ENCODE peak calls at places on chromosome 2, in five cellular contexts. One of them, this sample, is unnamed.

GRCh38 chr2:24010477-24011277 is 792 bp downstream of the MFSD2B start:
- DNase-seq in heart left ventricle: no peak
- DNase-seq in esophagus squamous epithelium: no peak
- DNase-seq in MCF 10A: no peak
- DNase-seq in vagina: no peak
- DNase-seq in this sample: no peak

GRCh38 chr2:209423562-209424541 is at the start of gene MAP2:
- DNase-seq in esophagus squamous epithelium: no peak
- DNase-seq in heart left ventricle: peak
- DNase-seq in vagina: no peak
- DNase-seq in MCF 10A: peak
- DNase-seq in this sample: peak

GRCh38 chr2:19373352-19373751 is 14.9 kb upstream of the OSR1 start:
- DNase-seq in heart left ventricle: no peak
- DNase-seq in MCF 10A: no peak
- DNase-seq in esophagus squamous epithelium: no peak
- DNase-seq in vagina: no peak
- DNase-seq in this sample: no peak

GRCh38 chr2:231583982-231584381 is 8.7 kb upstream of the TEX44 start:
- DNase-seq in vagina: no peak
- DNase-seq in esophagus squamous epithelium: no peak
- DNase-seq in heart left ventricle: no peak
- DNase-seq in MCF 10A: no peak
- DNase-seq in this sample: no peak

GRCh38 chr2:20424300-20425290 is 22.3 kb upstream of the RHOB start:
- DNase-seq in heart left ventricle: peak
- DNase-seq in MCF 10A: peak
- DNase-seq in vagina: peak
- DNase-seq in esophagus squamous epithelium: peak
- DNase-seq in this sample: peak

GRCh38 chr2:70828914-70829824 is 6.4 kb downstream of the CD207 start:
- DNase-seq in vagina: no peak
- DNase-seq in heart left ventricle: no peak
- DNase-seq in esophagus squamous epithelium: no peak
- DNase-seq in MCF 10A: no peak
- DNase-seq in this sample: no peak

GRCh38 chr2:112322919-112323318 is 47.5 kb downstream of the ZC3H6 start:
- DNase-seq in heart left ventricle: no peak
- DNase-seq in esophagus squamous epithelium: no peak
- DNase-seq in vagina: no peak
- DNase-seq in MCF 10A: no peak
- DNase-seq in this sample: no peak

GRCh38 chr2:24785704-24786321 is 7.4 kb downstream of the PTRHD1 start:
- DNase-seq in esophagus squamous epithelium: no peak
- DNase-seq in heart left ventricle: no peak
- DNase-seq in MCF 10A: no peak
- DNase-seq in vagina: no peak
- DNase-seq in this sample: no peak

GRCh38 chr2:233818639-233819621 is 35.4 kb downstream of the HJURP start:
- DNase-seq in MCF 10A: no peak
- DNase-seq in vagina: no peak
- DNase-seq in heart left ventricle: no peak
- DNase-seq in esophagus squamous epithelium: no peak
- DNase-seq in this sample: no peak

GRCh38 chr2:130729311-130730299 is 735 bp downstream of the GPR148 start:
- DNase-seq in esophagus squamous epithelium: no peak
- DNase-seq in vagina: no peak
- DNase-seq in heart left ventricle: no peak
- DNase-seq in MCF 10A: no peak
- DNase-seq in this sample: no peak

GRCh38 chr2:169928463-169928864 is 101.2 kb downstream of the UBR3 start:
- DNase-seq in esophagus squamous epithelium: no peak
- DNase-seq in vagina: no peak
- DNase-seq in heart left ventricle: no peak
- DNase-seq in MCF 10A: peak
- DNase-seq in this sample: peak

GRCh38 chr2:28030600-28030999 is 140.1 kb downstream of the BABAM2 start:
- DNase-seq in esophagus squamous epithelium: no peak
- DNase-seq in heart left ventricle: no peak
- DNase-seq in MCF 10A: no peak
- DNase-seq in vagina: no peak
- DNase-seq in this sample: no peak

GRCh38 chr2:241272722-241273551 is 42.5 kb downstream of the HDLBP start:
- DNase-seq in MCF 10A: peak
- DNase-seq in esophagus squamous epithelium: no peak
- DNase-seq in heart left ventricle: peak
- DNase-seq in vagina: no peak
- DNase-seq in this sample: peak

GRCh38 chr2:205908491-205909193 is 177.3 kb downstream of the INO80D start:
- DNase-seq in esophagus squamous epithelium: no peak
- DNase-seq in vagina: no peak
- DNase-seq in heart left ventricle: no peak
- DNase-seq in MCF 10A: no peak
- DNase-seq in this sample: no peak

GRCh38 chr2:31038385-31038784 is 99.9 kb downstream of the GALNT14 start:
- DNase-seq in vagina: no peak
- DNase-seq in esophagus squamous epithelium: no peak
- DNase-seq in heart left ventricle: no peak
- DNase-seq in MCF 10A: peak
- DNase-seq in this sample: no peak
- TF ChIP-seq CTCF in vagina: no peak
- TF ChIP-seq CTCF in esophagus squamous epithelium: no peak
- TF ChIP-seq CTCF in heart left ventricle: no peak
- TF ChIP-seq CTCF in MCF 10A: no peak
- TF ChIP-seq CTCF in this sample: no peak

GRCh38 chr2:95312543-95313205 is 15.5 kb downstream of the KCNIP3 start:
- DNase-seq in esophagus squamous epithelium: no peak
- DNase-seq in MCF 10A: no peak
- DNase-seq in heart left ventricle: no peak
- DNase-seq in vagina: no peak
- DNase-seq in this sample: no peak
- TF ChIP-seq CTCF in esophagus squamous epithelium: no peak
- TF ChIP-seq CTCF in MCF 10A: no peak
- TF ChIP-seq CTCF in heart left ventricle: no peak
- TF ChIP-seq CTCF in vagina: no peak
- TF ChIP-seq CTCF in this sample: no peak

GRCh38 chr2:235799281-235799680 is 305.4 kb downstream of the AGAP1 start:
- DNase-seq in MCF 10A: no peak
- DNase-seq in vagina: no peak
- DNase-seq in heart left ventricle: no peak
- DNase-seq in esophagus squamous epithelium: no peak
- DNase-seq in this sample: no peak

GRCh38 chr2:235807347-235807746 is 313.5 kb downstream of the AGAP1 start:
- DNase-seq in MCF 10A: no peak
- DNase-seq in heart left ventricle: no peak
- DNase-seq in vagina: no peak
- DNase-seq in esophagus squamous epithelium: no peak
- DNase-seq in this sample: no peak

GRCh38 chr2:235802542-235802941 is 308.7 kb downstream of the AGAP1 start:
- DNase-seq in MCF 10A: no peak
- DNase-seq in esophagus squamous epithelium: no peak
- DNase-seq in vagina: no peak
- DNase-seq in heart left ventricle: no peak
- DNase-seq in this sample: no peak

GRCh38 chr2:235804676-235805075 is 310.8 kb downstream of the AGAP1 start:
- DNase-seq in esophagus squamous epithelium: no peak
- DNase-seq in vagina: no peak
- DNase-seq in heart left ventricle: no peak
- DNase-seq in MCF 10A: no peak
- DNase-seq in this sample: no peak

GRCh38 chr2:235803028-235803427 is 309.2 kb downstream of the AGAP1 start:
- DNase-seq in esophagus squamous epithelium: no peak
- DNase-seq in heart left ventricle: no peak
- DNase-seq in vagina: no peak
- DNase-seq in MCF 10A: no peak
- DNase-seq in this sample: peak
- TF ChIP-seq CTCF in esophagus squamous epithelium: no peak
- TF ChIP-seq CTCF in heart left ventricle: peak
- TF ChIP-seq CTCF in vagina: no peak
- TF ChIP-seq CTCF in MCF 10A: no peak
- TF ChIP-seq CTCF in this sample: peak

DNA sequence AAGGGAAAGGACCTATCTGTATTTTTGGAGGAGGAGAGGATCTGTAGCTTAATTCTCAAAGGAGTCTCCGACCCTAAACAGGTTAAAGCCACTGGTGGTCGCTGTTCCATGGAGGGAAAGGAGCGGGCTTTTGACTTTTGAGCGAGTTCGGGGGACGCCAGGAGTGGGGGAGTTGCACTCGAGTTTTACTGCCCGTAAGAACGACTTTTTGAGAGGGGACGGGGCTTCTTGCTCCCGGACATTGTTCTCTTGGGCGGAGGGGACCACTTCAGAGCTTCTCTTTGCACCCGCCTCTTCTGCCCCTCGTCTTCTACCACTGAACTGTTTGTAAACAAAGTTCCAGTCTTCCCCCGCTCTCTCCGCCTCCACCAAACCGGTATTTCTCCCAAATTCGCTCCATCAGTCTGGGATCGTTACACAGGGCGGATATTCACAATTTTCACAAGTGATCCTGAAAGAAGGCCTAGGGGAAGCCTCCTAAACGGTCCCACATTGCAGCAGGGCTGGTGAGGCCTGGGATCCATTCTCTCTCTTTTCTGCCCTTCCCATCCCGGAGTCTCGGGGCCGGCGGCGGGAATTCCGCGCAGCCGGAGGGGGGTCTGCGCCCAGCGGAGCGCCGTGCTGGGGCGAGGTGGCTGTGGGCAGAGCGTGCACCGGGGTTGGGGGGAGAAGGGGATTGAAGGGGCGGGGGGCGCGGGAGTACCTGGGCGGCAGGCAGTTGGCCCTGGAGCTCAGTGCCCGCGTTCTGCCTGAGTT is 6.6 kb downstream of the DLX2 start:
- DNase-seq in MCF 10A: peak
- DNase-seq in vagina: no peak
- DNase-seq in esophagus squamous epithelium: no peak
- DNase-seq in heart left ventricle: no peak
- DNase-seq in this sample: no peak
- TF ChIP-seq CTCF in MCF 10A: no peak
- TF ChIP-seq CTCF in vagina: no peak
- TF ChIP-seq CTCF in esophagus squamous epithelium: no peak
- TF ChIP-seq CTCF in heart left ventricle: no peak
- TF ChIP-seq CTCF in this sample: peak

GRCh38 chr2:105179469-105180372 is 61.8 kb upstream of the GPR45 start:
- DNase-seq in MCF 10A: peak
- DNase-seq in heart left ventricle: peak
- DNase-seq in esophagus squamous epithelium: no peak
- DNase-seq in vagina: no peak
- DNase-seq in this sample: peak
- TF ChIP-seq CTCF in MCF 10A: peak
- TF ChIP-seq CTCF in heart left ventricle: peak
- TF ChIP-seq CTCF in esophagus squamous epithelium: no peak
- TF ChIP-seq CTCF in vagina: no peak
- TF ChIP-seq CTCF in this sample: peak

GRCh38 chr2:189982777-189983394 is 79.6 kb downstream of the MSTN start:
- DNase-seq in esophagus squamous epithelium: no peak
- DNase-seq in heart left ventricle: no peak
- DNase-seq in MCF 10A: peak
- DNase-seq in vagina: no peak
- DNase-seq in this sample: peak
- TF ChIP-seq CTCF in esophagus squamous epithelium: no peak
- TF ChIP-seq CTCF in heart left ventricle: no peak
- TF ChIP-seq CTCF in MCF 10A: peak
- TF ChIP-seq CTCF in vagina: no peak
- TF ChIP-seq CTCF in this sample: peak

DNA sequence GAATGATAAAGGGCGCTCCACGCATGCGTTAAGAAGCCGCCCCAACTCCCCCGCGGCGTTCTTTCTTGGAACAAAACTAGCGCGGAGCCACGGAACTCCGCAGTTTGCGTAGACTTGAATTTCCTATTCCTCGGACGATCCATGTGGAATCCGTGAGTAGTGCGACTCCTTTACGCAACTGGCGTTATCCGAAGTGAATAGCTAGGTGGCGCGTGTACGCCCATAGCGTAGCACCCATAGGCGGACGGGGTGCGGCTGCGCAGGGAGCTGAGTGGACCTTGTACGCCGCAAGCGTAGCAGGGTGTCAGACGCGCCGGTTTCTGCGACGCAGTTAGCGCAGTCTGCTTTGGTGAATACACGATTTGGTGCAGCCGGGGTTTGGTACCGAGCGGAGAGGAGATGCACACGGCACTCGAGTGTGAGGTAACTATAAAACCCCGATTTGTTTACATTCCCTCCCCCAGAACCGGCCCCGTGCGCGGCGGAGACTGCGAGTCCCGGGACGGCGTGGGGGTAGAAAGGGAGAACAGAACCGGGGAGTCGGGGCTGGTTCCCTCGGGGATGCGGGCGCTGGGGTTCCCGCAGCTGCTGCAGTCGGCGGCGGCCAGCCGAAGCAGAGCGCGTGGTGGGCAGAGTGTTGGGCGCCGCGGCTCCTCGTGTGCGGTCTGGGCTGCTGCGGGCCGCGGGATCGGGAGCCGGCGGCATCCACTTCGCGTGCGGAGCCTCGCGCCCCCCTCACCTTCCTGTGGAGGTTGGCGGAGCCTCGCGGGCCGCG is at the start of gene SLC39A10:
- DNase-seq in vagina: peak
- DNase-seq in heart left ventricle: peak
- DNase-seq in MCF 10A: peak
- DNase-seq in esophagus squamous epithelium: peak
- DNase-seq in this sample: peak
- TF ChIP-seq CTCF in vagina: no peak
- TF ChIP-seq CTCF in heart left ventricle: no peak
- TF ChIP-seq CTCF in MCF 10A: no peak
- TF ChIP-seq CTCF in esophagus squamous epithelium: peak
- TF ChIP-seq CTCF in this sample: peak